ENCODE peak calls at places on chromosomes 2 and 18, in five cellular contexts. F is posterior cingulate gyrus; B is left lung; A is cardiac fibroblast; N is stimulated activated CD4-positive, alpha-beta T cell treated with anti-CD3 and anti-CD28 coated beads, TNF-alpha, amount 100 ng/mL, for 48 hours. M is an unnamed sample.

GRCh38 chr2:239339726-239340654 is 60.8 kb downstream of the HDAC4 start:
- DNase-seq in F (no peak), N (no peak), A (no peak), B (no peak), M (no peak)

GRCh38 chr2:29114841-29115609 is at the start of gene CLIP4:
- DNase-seq in N (peak; percentile 33), F (peak; percentile 71), B (peak; percentile 74), A (peak; percentile 74), M (no peak)

GRCh38 chr18:6249788-6250187 is 164.9 kb downstream of the L3MBTL4 start:
- DNase-seq in N (no peak), F (no peak), B (no peak), A (no peak), M (no peak)

GRCh38 chr18:10264260-10264659 is 190.2 kb upstream of the APCDD1 start:
- DNase-seq in F (no peak), N (no peak), B (no peak), A (no peak), M (no peak)

GRCh38 chr2:172552547-172553291 is 3.2 kb upstream of the PDK1 start:
- DNase-seq in B (no peak), F (no peak), A (peak; percentile 93), N (no peak), M (no peak)

GRCh38 chr2:127651381-127651809 is 5.4 kb downstream of the GPR17 start:
- DNase-seq in B (no peak), N (no peak), A (no peak), F (no peak), M (no peak)

GRCh38 chr18:2354292-2354691 is 217.0 kb downstream of the METTL4 start:
- DNase-seq in N (no peak), F (no peak), A (no peak), B (no peak), M (no peak)

GRCh38 chr2:110870545-110870944 is 138.2 kb downstream of the ACOXL start:
- DNase-seq in A (no peak), B (no peak), N (no peak), F (no peak), M (no peak)

GRCh38 chr2:196101325-196101981 is 32.8 kb upstream of the DNAH7 start:
- DNase-seq in F (no peak), B (no peak), A (peak; percentile 48), N (no peak), M (peak; percentile 52)

GRCh38 chr2:68768461-68768860 is 33.9 kb downstream of the ARHGAP25 start:
- DNase-seq in N (no peak), F (no peak), A (no peak), B (no peak), M (no peak)

GRCh38 chr2:184945306-184945705 is 347.0 kb downstream of the ZNF804A start:
- DNase-seq in A (no peak), B (no peak), F (no peak), N (no peak), M (no peak)

GRCh38 chr18:39232937-39233336 is 1667.3 kb upstream of the CELF4 start:
- DNase-seq in B (no peak), F (no peak), N (no peak), A (no peak), M (no peak)

GRCh38 chr2:219021591-219021990 is 19.7 kb downstream of the CFAP65 start:
- DNase-seq in F (no peak), A (no peak), N (no peak), B (peak; percentile 50), M (no peak)

GRCh38 chr2:35246702-35247101 is 1108.9 kb upstream of the CRIM1 start:
- DNase-seq in B (no peak), F (no peak), N (no peak), A (no peak), M (no peak)

GRCh38 chr18:48841381-48842258 is 109.1 kb downstream of the SMAD7 start:
- DNase-seq in B (peak; percentile 87), A (peak; percentile 82), F (no peak), N (no peak), M (no peak)

GRCh38 chr18:46723856-46724415 is 32.9 kb downstream of the ST8SIA5 start:
- DNase-seq in F (no peak), B (no peak), A (no peak), N (no peak), M (no peak)

GRCh38 chr18:27605107-27605834 is 420.2 kb upstream of the CHST9 start:
- DNase-seq in F (peak; percentile 38), A (peak; percentile 87), N (no peak), B (peak; percentile 42), M (peak; percentile 36)

GRCh38 chr18:34773961-34774754 is 64.1 kb downstream of the DTNA start:
- DNase-seq in B (no peak), A (peak; percentile 44), F (peak; percentile 44), N (no peak), M (peak; percentile 6)

GRCh38 chr18:69401475-69402218 is 959 bp downstream of the DOK6 start:
- DNase-seq in N (no peak), F (peak; percentile 11), A (peak; percentile 32), B (no peak), M (no peak)

GRCh38 chr2:131724019-131724418 is 196.3 kb downstream of the CCDC74A start:
- DNase-seq in N (no peak), F (no peak), A (peak; percentile 12), B (no peak), M (no peak)

GRCh38 chr2:176923205-176923604 is 289.4 kb upstream of the HNRNPA3 start:
- DNase-seq in N (no peak), F (no peak), A (no peak), B (no peak), M (no peak)

GRCh38 chr18:73679941-73680700 is 467.5 kb downstream of the FBXO15 start:
- DNase-seq in F (no peak), A (no peak), N (no peak), B (no peak), M (no peak)

GRCh38 chr2:230643576-230644291 is 68.9 kb upstream of the CAB39 start:
- DNase-seq in B (peak; percentile 86), F (no peak), N (peak; percentile 47), A (peak; percentile 7), M (no peak)

GRCh38 chr2:109510136-109511028 is 103.4 kb downstream of the SEPTIN10 start:
- DNase-seq in N (peak; percentile 64), F (peak; percentile 74), A (peak; percentile 82), B (peak; percentile 72), M (peak; percentile 54)

GRCh38 chr2:69018629-69019227 is 5.7 kb downstream of the ANTXR1 start:
- DNase-seq in B (no peak), N (no peak), F (no peak), A (peak; percentile 29), M (no peak)

GRCh38 chr2:184053326-184053725 is 545.0 kb upstream of the ZNF804A start:
- DNase-seq in B (no peak), N (no peak), A (no peak), F (no peak), M (no peak)

GRCh38 chr2:65377556-65378307 is 54.7 kb downstream of the SPRED2 start:
- DNase-seq in B (peak; percentile 57), N (no peak), A (peak; percentile 76), F (no peak), M (no peak)

GRCh38 chr2:102975996-102976636 is 214.3 kb downstream of the TMEM182 start:
- DNase-seq in B (no peak), A (no peak), N (no peak), F (peak; percentile 59), M (no peak)